ENCODE peak calls at places on chromosomes 2 and 18, in six cellular contexts. C is left colon, V is GM12864, T is head of caudate nucleus, E is NCI-H1694, W is ureter. Y is an unnamed sample.

GRCh38 chr18:25446972-25447371 is 95.0 kb upstream of the ZNF521 start:
- DNase-seq in C (no peak), V (no peak), E (no peak), W (no peak), T (no peak), Y (no peak)

GRCh38 chr2:137924019-137924418 is 40.3 kb upstream of the HNMT start:
- DNase-seq in V (no peak), E (no peak), T (no peak), W (no peak), C (no peak), Y (no peak)

GRCh38 chr18:41917199-41917598 is 37.8 kb upstream of the PIK3C3 start:
- DNase-seq in V (no peak), E (no peak), C (no peak), W (no peak), T (no peak), Y (no peak)

GRCh38 chr18:7000484-7001096 is 117.0 kb downstream of the LAMA1 start:
- DNase-seq in E (no peak), T (no peak), C (no peak), V (no peak), W (no peak), Y (peak)

GRCh38 chr2:94994063-94994913 is 31.2 kb upstream of the MAL start:
- DNase-seq in C (no peak), E (no peak), V (no peak), W (no peak), T (no peak), Y (no peak)

GRCh38 chr2:218065239-218066006 is 3.6 kb upstream of the RUFY4 start:
- DNase-seq in C (no peak), W (no peak), T (no peak), V (no peak), E (no peak), Y (no peak)

GRCh38 chr2:234490239-234491074 is 6.4 kb downstream of the ARL4C start:
- DNase-seq in E (no peak), T (no peak), C (no peak), V (peak), W (no peak), Y (no peak)

GRCh38 chr2:128446866-128447537 is 128.3 kb upstream of the HS6ST1 start:
- DNase-seq in E (no peak), C (no peak), T (no peak), V (no peak), W (peak), Y (no peak)

GRCh38 chr2:45612741-45613140 is 1.7 kb upstream of the SRBD1 start:
- DNase-seq in W (no peak), T (no peak), V (no peak), C (no peak), E (no peak), Y (no peak)

GRCh38 chr18:858016-858415 is 46.0 kb upstream of the YES1 start:
- DNase-seq in W (no peak), C (no peak), E (no peak), T (no peak), V (no peak), Y (no peak)

GRCh38 chr2:212970132-212970531 is 181.3 kb downstream of the IKZF2 start:
- DNase-seq in W (no peak), E (no peak), V (no peak), T (no peak), C (no peak), Y (no peak)

GRCh38 chr18:28511421-28511821 is 334.5 kb upstream of the CDH2 start:
- DNase-seq in T (no peak), E (no peak), C (no peak), W (no peak), V (no peak), Y (no peak)

Y was measured in globus pallidus.